ENCODE peak calls at places on chromosomes 16 and 17, in five cellular contexts. E, A, Y, M and I are unnamed samples.

GRCh38 chr17:66301418-66301863 is 972 bp upstream of the PRKCA start:
- DNase-seq in E (no peak), A (no peak), Y (no peak), M (no peak), I (no peak)

GRCh38 chr16:1610071-1610840 is 1.6 kb downstream of the IFT140 start:
- DNase-seq in E (peak), A (peak), Y (peak), M (peak), I (peak)

GRCh38 chr17:488993-489757 is 136.6 kb upstream of the RPH3AL start:
- DNase-seq in E (no peak), A (no peak), Y (peak), M (no peak), I (no peak)

GRCh38 chr16:51710186-51710585 is 559.1 kb upstream of the SALL1 start:
- DNase-seq in E (no peak), A (no peak), Y (no peak), M (no peak), I (no peak)

GRCh38 chr17:31736855-31737625 is 122.0 kb downstream of the COPRS start:
- DNase-seq in E (peak), A (no peak), Y (no peak), M (no peak), I (no peak)

GRCh38 chr16:50547340-50547865 is 793 bp upstream of the NKD1 start:
- DNase-seq in E (peak), A (peak), Y (peak), M (peak), I (peak)

GRCh38 chr16:66954097-66954659 is 6.9 kb upstream of the CES3 start:
- DNase-seq in E (peak), A (no peak), Y (peak), M (peak), I (peak)

GRCh38 chr17:20191066-20191465 is 181.9 kb downstream of the SPECC1 start:
- DNase-seq in E (no peak), A (no peak), Y (no peak), M (no peak), I (no peak)

GRCh38 chr17:44376124-44376523 is 12.5 kb upstream of the FAM171A2 start:
- DNase-seq in E (no peak), A (no peak), Y (peak), M (peak), I (peak)

GRCh38 chr16:3509470-3509928 is 8.7 kb downstream of the CLUAP1 start:
- DNase-seq in E (peak), A (no peak), Y (no peak), M (no peak), I (no peak)

GRCh38 chr17:62067165-62068145 is 2.4 kb upstream of the MED13 start:
- DNase-seq in E (no peak), A (no peak), Y (peak), M (no peak), I (no peak)

GRCh38 chr17:62065611-62066468 is 762 bp upstream of the MED13 start:
- DNase-seq in E (peak), A (peak), Y (peak), M (peak), I (peak)

GRCh38 chr17:62073993-62074392 is 8.9 kb upstream of the MED13 start:
- DNase-seq in E (no peak), A (no peak), Y (no peak), M (no peak), I (no peak)

GRCh38 chr17:62075308-62075815 is 10.3 kb upstream of the MED13 start:
- DNase-seq in E (no peak), A (no peak), Y (no peak), M (peak), I (no peak)

DNA sequence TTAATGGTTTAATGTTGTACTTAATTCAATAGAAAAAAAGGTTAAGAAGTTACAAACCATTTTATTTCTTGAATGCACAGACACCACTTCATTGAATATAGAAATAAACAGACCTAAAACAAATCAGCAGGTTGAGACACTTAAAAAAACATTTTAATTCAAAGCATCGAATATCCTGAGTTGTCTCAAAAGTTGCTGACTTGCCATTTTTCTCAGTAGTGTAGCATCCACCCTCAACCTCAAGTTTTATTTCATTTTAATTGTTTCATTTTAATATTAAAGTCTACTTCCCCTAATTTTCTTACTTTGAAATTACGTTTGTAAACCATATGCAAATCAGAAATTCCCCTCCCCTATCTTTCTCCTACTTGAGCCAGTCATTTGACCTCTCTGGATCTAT is 5.8 kb upstream of the MED13 start:
- DNase-seq in E (no peak), A (no peak), Y (no peak), M (no peak), I (no peak)
- TF ChIP-seq CTCF in E (no peak), A (no peak), Y (no peak), M (no peak), I (no peak)

DNA sequence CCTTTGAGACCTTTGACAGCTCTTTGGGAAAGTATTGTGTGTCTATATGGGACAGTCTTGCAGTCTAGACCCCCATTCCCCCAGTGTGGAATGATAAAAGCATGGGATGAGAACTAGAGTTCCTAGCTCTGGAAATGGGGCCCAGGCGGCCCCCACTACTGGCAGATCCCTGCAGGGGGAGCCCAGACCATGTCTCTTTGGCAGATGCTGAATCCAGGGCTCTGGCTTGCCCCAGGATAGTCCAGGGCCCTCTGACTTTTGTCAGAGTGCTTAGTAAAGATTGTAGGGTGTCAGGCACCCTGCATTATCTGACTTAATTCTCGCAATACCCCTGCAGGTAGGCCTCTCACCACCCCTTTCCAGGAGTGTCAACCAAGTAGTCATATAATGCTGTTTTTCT is 8.3 kb downstream of the ALKBH5 start:
- DNase-seq in E (no peak), A (no peak), Y (peak), M (no peak), I (no peak)
- TF ChIP-seq CTCF in E (peak), A (peak), Y (no peak), M (no peak), I (peak)

GRCh38 chr17:13576661-13577526 is 24.8 kb downstream of the HS3ST3A1 start:
- DNase-seq in E (no peak), A (no peak), Y (no peak), M (no peak), I (no peak)
- TF ChIP-seq CTCF in E (no peak), A (peak), Y (no peak), M (no peak), I (no peak)

DNA sequence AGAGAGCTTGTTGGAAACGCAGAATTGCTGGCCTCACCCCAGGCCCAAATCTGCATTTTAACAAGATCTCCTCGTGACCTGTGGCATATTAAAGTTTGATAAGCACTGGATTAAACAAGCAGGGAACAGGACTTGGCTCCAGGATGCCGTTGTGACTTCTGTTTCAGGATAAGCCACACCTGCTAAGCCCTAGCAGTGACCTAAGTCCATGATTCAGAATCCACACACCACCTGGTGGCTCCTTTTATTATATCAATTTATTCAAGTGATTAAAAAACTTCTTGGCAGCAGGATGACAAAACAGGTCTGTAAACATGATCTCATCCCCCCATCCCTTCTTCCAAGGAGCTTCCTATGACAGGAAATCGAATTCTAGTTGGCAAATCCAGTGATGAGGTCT is 9.1 kb downstream of the NAGPA start:
- DNase-seq in E (no peak), A (no peak), Y (no peak), M (peak), I (no peak)
- TF ChIP-seq CTCF in E (no peak), A (peak), Y (no peak), M (no peak), I (no peak)